ENCODE peak calls at places on chromosomes 4 and X, in seven cellular contexts. F is T follicular helper cell, S is Caco-2, U is SHP77, O is fibroblast of pulmonary artery, Y is thoracic aorta, P is NCI-H82. E is an unnamed sample.

GRCh38 chrX:11188664-11189063 is 77.5 kb downstream of the HCCS start:
- DNase-seq in Y (no peak), S (no peak), O (no peak), F (no peak), U (no peak), P (no peak), E (no peak)

GRCh38 chr4:155339588-155339987 is 37.2 kb downstream of the MAP9 start:
- DNase-seq in O (no peak), Y (no peak), F (no peak), U (no peak), P (no peak), S (peak; percentile 57), E (no peak)

GRCh38 chrX:9586992-9587392 is 122.1 kb downstream of the TBL1X start:
- DNase-seq in F (no peak), Y (no peak), O (no peak), U (peak; percentile 12), P (no peak), S (no peak), E (peak; percentile 44)

GRCh38 chr4:144787365-144788263 is 141.7 kb downstream of the HHIP start:
- DNase-seq in Y (no peak), F (no peak), S (peak; percentile 15), U (peak; percentile 4), O (peak; percentile 71), P (peak; percentile 68), E (peak; percentile 0)

GRCh38 chrX:30592846-30593245 is 15.3 kb upstream of the TASL start:
- DNase-seq in U (no peak), O (no peak), F (no peak), Y (no peak), P (no peak), S (no peak), E (no peak)

GRCh38 chr4:124097447-124097846 is 615.1 kb downstream of the ANKRD50 start:
- DNase-seq in U (no peak), Y (no peak), O (peak; percentile 40), F (no peak), P (no peak), S (no peak), E (no peak)

GRCh38 chr4:57320217-57320616 is 210.0 kb upstream of the IGFBP7 start:
- DNase-seq in P (no peak), Y (no peak), S (no peak), F (no peak), O (no peak), U (no peak), E (no peak)

GRCh38 chr4:143282170-143282760 is 54.4 kb upstream of the GAB1 start:
- DNase-seq in F (no peak), Y (no peak), U (no peak), S (no peak), O (no peak), P (peak; percentile 94), E (no peak)

GRCh38 chrX:72095370-72095769 is 36.3 kb downstream of the RTL5 start:
- DNase-seq in O (peak; percentile 3), Y (no peak), P (no peak), F (no peak), S (no peak), U (no peak), E (no peak)

GRCh38 chr4:182917182-182918043 is at the start of gene DCTD:
- DNase-seq in S (peak; percentile 81), P (peak; percentile 68), U (peak; percentile 48), Y (no peak), F (peak; percentile 62), O (peak; percentile 67), E (peak; percentile 75)

GRCh38 chrX:152641996-152642395 is 4.3 kb downstream of the GABRQ start:
- DNase-seq in P (peak; percentile 74), Y (no peak), S (peak; percentile 2), U (peak; percentile 0), F (no peak), O (peak; percentile 1), E (no peak)

GRCh38 chrX:96579252-96579651 is 105.4 kb upstream of the DIAPH2 start:
- DNase-seq in Y (no peak), P (no peak), U (no peak), S (no peak), O (no peak), F (no peak), E (no peak)

GRCh38 chr4:156100651-156101050 is 147.0 kb upstream of the CTSO start:
- DNase-seq in U (no peak), O (peak; percentile 16), F (no peak), S (no peak), Y (no peak), P (no peak), E (no peak)

GRCh38 chr4:31360786-31361185 is 640.6 kb downstream of the PCDH7 start:
- DNase-seq in S (no peak), O (peak; percentile 99), Y (no peak), P (no peak), F (no peak), U (no peak), E (no peak)

GRCh38 chr4:4344915-4345527 is 41.9 kb upstream of the NSG1 start:
- DNase-seq in S (no peak), O (no peak), Y (no peak), U (peak; percentile 4), P (no peak), F (no peak), E (no peak)

GRCh38 chr4:83454626-83455025 is 997 bp downstream of the HELQ start:
- DNase-seq in P (peak; percentile 19), F (no peak), O (peak; percentile 20), S (no peak), U (no peak), Y (no peak), E (no peak)

GRCh38 chrX:134520860-134521390 is 61.0 kb downstream of the HPRT1 start:
- DNase-seq in F (no peak), S (peak; percentile 61), Y (no peak), P (peak; percentile 87), U (peak; percentile 29), O (peak; percentile 80), E (no peak)

GRCh38 chrX:2401201-2401589 is 99.6 kb downstream of the DHRSX start:
- DNase-seq in F (no peak), O (no peak), S (no peak), U (no peak), P (no peak), Y (no peak), E (no peak)

GRCh38 chrX:110315541-110315940 is 2.3 kb downstream of the AMMECR1 start:
- DNase-seq in Y (no peak), S (no peak), P (no peak), U (no peak), F (no peak), O (no peak), E (no peak)

E was measured in NCI-H510A.